ENCODE peak calls at places on chromosomes 7 and 10, in five cellular contexts. B is smooth muscle cell of the brain vasculature; N is CD4-positive, alpha-beta T cell; M is T-helper 9 cell; Y is activated T-helper 1 cell treated with anti-CD3 and anti-CD28 coated beads, Interleukin-2, amount 50 U/mL, for 16 hours. V is an unnamed sample.

GRCh38 chr7:148276291-148277041 is 314.1 kb upstream of the C7orf33 start:
- DNase-seq in B (no peak), N (no peak), M (no peak), Y (no peak), V (no peak)

GRCh38 chr10:50325449-50326188 is 74.3 kb upstream of the ASAH2 start:
- DNase-seq in B (peak), N (no peak), M (no peak), Y (no peak), V (no peak)

GRCh38 chr7:31121641-31122040 is 69.5 kb downstream of the ADCYAP1R1 start:
- DNase-seq in B (no peak), N (no peak), M (no peak), Y (no peak), V (no peak)

GRCh38 chr7:2982831-2983230 is 60.8 kb downstream of the CARD11 start:
- DNase-seq in B (no peak), N (peak), M (peak), Y (peak), V (no peak)

GRCh38 chr10:27626821-27627359 is 118.7 kb downstream of the MKX start:
- DNase-seq in B (no peak), N (no peak), M (no peak), Y (no peak), V (no peak)

GRCh38 chr7:139937685-139938084 is 108.6 kb downstream of the TBXAS1 start:
- DNase-seq in B (no peak), N (no peak), M (no peak), Y (no peak), V (no peak)

GRCh38 chr10:13915710-13916109 is 328.9 kb downstream of the PRPF18 start:
- DNase-seq in B (no peak), N (no peak), M (no peak), Y (no peak), V (no peak)

GRCh38 chr7:4960363-4960762 is 1.4 kb upstream of the MMD2 start:
- DNase-seq in B (no peak), N (no peak), M (no peak), Y (no peak), V (no peak)

GRCh38 chr10:77496941-77497420 is 140.6 kb downstream of the KCNMA1 start:
- DNase-seq in B (no peak), N (no peak), M (no peak), Y (no peak), V (no peak)

GRCh38 chr7:143499246-143499645 is 21.6 kb downstream of the TAS2R41 start:
- DNase-seq in B (no peak), N (no peak), M (no peak), Y (no peak), V (no peak)

GRCh38 chr7:98398567-98399372 is 2.1 kb downstream of the BAIAP2L1 start:
- DNase-seq in B (no peak), N (no peak), M (no peak), Y (no peak), V (no peak)

GRCh38 chr10:132965411-132966057 is 23.2 kb upstream of the CFAP46 start:
- DNase-seq in B (no peak), N (no peak), M (no peak), Y (no peak), V (no peak)

GRCh38 chr7:111439977-111440376 is 122.3 kb downstream of the IMMP2L start:
- DNase-seq in B (no peak), N (no peak), M (no peak), Y (no peak), V (no peak)

GRCh38 chr10:5588080-5588453 is 63.3 kb downstream of the CALML3 start:
- DNase-seq in B (no peak), N (no peak), M (no peak), Y (no peak), V (no peak)

GRCh38 chr7:115906690-115907089 is 123.9 kb downstream of the TFEC start:
- DNase-seq in B (no peak), N (no peak), M (no peak), Y (no peak), V (no peak)

GRCh38 chr7:5001003-5001402 is 42.0 kb upstream of the MMD2 start:
- DNase-seq in B (no peak), N (no peak), M (no peak), Y (no peak), V (no peak)

GRCh38 chr10:132135398-132135872 is 51.3 kb upstream of the DPYSL4 start:
- DNase-seq in B (no peak), N (peak), M (no peak), Y (no peak), V (no peak)

GRCh38 chr7:116628971-116629586 is 42.9 kb upstream of the MET start:
- DNase-seq in B (no peak), N (no peak), M (no peak), Y (no peak), V (no peak)

GRCh38 chr10:102644066-102644645 is at the start of gene TRIM8:
- DNase-seq in B (no peak), N (peak), M (peak), Y (peak), V (no peak)

GRCh38 chr10:122149607-122150505 is 121.2 kb upstream of the BTBD16 start:
- DNase-seq in B (no peak), N (no peak), M (no peak), Y (no peak), V (no peak)

GRCh38 chr7:30510124-30511074 is 5.8 kb upstream of the GGCT start:
- DNase-seq in B (no peak), N (no peak), M (peak), Y (no peak), V (peak)

V was measured in KG1.